ENCODE peak calls at places on chromosomes 3 and 15, in five cellular contexts. One of them, this sample, is unnamed.
A peak's percentile ranks its signal among the peaks of the same experiment; 100 is the strongest.

GRCh38 chr15:80844011-80844732 is 65.0 kb downstream of the CEMIP start:
- DNase-seq in body of pancreas: no peak
- DNase-seq in A549: no peak
- DNase-seq in uterus: no peak
- DNase-seq in Peyer's patch: no peak
- DNase-seq in this sample: no peak

GRCh38 chr15:100733088-100733487 is 130.7 kb downstream of the ASB7 start:
- DNase-seq in body of pancreas: no peak
- DNase-seq in A549: peak; percentile 36
- DNase-seq in uterus: peak; percentile 30
- DNase-seq in Peyer's patch: no peak
- DNase-seq in this sample: peak; percentile 44

GRCh38 chr15:75904241-75904631 is 558 bp downstream of the FBXO22 start:
- DNase-seq in body of pancreas: peak; percentile 28
- DNase-seq in A549: peak; percentile 59
- DNase-seq in uterus: no peak
- DNase-seq in Peyer's patch: peak; percentile 76
- DNase-seq in this sample: no peak

GRCh38 chr3:58167431-58168351 is 43.1 kb downstream of the DNASE1L3 start:
- DNase-seq in body of pancreas: peak; percentile 68
- DNase-seq in A549: peak; percentile 56
- DNase-seq in uterus: peak; percentile 69
- DNase-seq in Peyer's patch: peak; percentile 71
- DNase-seq in this sample: no peak

GRCh38 chr3:13108861-13109260 is 35.6 kb upstream of the IQSEC1 start:
- DNase-seq in body of pancreas: no peak
- DNase-seq in A549: no peak
- DNase-seq in uterus: no peak
- DNase-seq in Peyer's patch: peak; percentile 36
- DNase-seq in this sample: no peak

GRCh38 chr3:94225176-94225742 is 162.4 kb downstream of the NSUN3 start:
- DNase-seq in body of pancreas: no peak
- DNase-seq in A549: no peak
- DNase-seq in uterus: no peak
- DNase-seq in Peyer's patch: no peak
- DNase-seq in this sample: no peak

GRCh38 chr3:116939550-116939949 is 230.0 kb downstream of the TUSC7 start:
- DNase-seq in body of pancreas: peak; percentile 19
- DNase-seq in A549: no peak
- DNase-seq in uterus: no peak
- DNase-seq in Peyer's patch: no peak
- DNase-seq in this sample: no peak

GRCh38 chr3:181581651-181582050 is 130.1 kb upstream of the SOX2 start:
- DNase-seq in body of pancreas: no peak
- DNase-seq in A549: no peak
- DNase-seq in uterus: no peak
- DNase-seq in Peyer's patch: no peak
- DNase-seq in this sample: no peak

GRCh38 chr15:87702270-87702669 is 554.3 kb downstream of the NTRK3 start:
- DNase-seq in body of pancreas: no peak
- DNase-seq in A549: no peak
- DNase-seq in uterus: no peak
- DNase-seq in Peyer's patch: no peak
- DNase-seq in this sample: no peak

GRCh38 chr15:101615986-101616848 is 36.0 kb downstream of the TM2D3 start:
- DNase-seq in body of pancreas: peak; percentile 54
- DNase-seq in A549: peak; percentile 57
- DNase-seq in uterus: peak; percentile 78
- DNase-seq in Peyer's patch: no peak
- DNase-seq in this sample: peak; percentile 73

GRCh38 chr15:28942046-28942445 is 56.3 kb downstream of the APBA2 start:
- DNase-seq in body of pancreas: no peak
- DNase-seq in A549: no peak
- DNase-seq in uterus: no peak
- DNase-seq in Peyer's patch: no peak
- DNase-seq in this sample: no peak

GRCh38 chr15:51775967-51776816 is 24.8 kb downstream of the TMOD2 start:
- DNase-seq in body of pancreas: peak; percentile 67
- DNase-seq in A549: peak; percentile 77
- DNase-seq in uterus: peak; percentile 52
- DNase-seq in Peyer's patch: no peak
- DNase-seq in this sample: no peak

GRCh38 chr3:4587838-4588105 is 94.6 kb downstream of the ITPR1 start:
- DNase-seq in body of pancreas: no peak
- DNase-seq in A549: no peak
- DNase-seq in uterus: no peak
- DNase-seq in Peyer's patch: no peak
- DNase-seq in this sample: no peak

GRCh38 chr3:134381836-134382442 is 7.7 kb upstream of the AMOTL2 start:
- DNase-seq in body of pancreas: peak; percentile 84
- DNase-seq in A549: no peak
- DNase-seq in uterus: no peak
- DNase-seq in Peyer's patch: peak; percentile 70
- DNase-seq in this sample: no peak

GRCh38 chr3:82572721-82573120 is 811.3 kb upstream of the GBE1 start:
- DNase-seq in body of pancreas: no peak
- DNase-seq in A549: no peak
- DNase-seq in uterus: no peak
- DNase-seq in Peyer's patch: no peak
- DNase-seq in this sample: no peak

GRCh38 chr3:47163023-47163989 is 607 bp downstream of the SETD2 start:
- DNase-seq in body of pancreas: peak; percentile 49
- DNase-seq in A549: peak; percentile 18
- DNase-seq in uterus: peak; percentile 38
- DNase-seq in Peyer's patch: peak; percentile 77
- DNase-seq in this sample: peak; percentile 5

GRCh38 chr3:126440709-126440995 is 35.0 kb downstream of the ZXDC start:
- DNase-seq in body of pancreas: no peak
- DNase-seq in A549: no peak
- DNase-seq in uterus: peak; percentile 3
- DNase-seq in Peyer's patch: peak; percentile 27
- DNase-seq in this sample: no peak

GRCh38 chr3:75692061-75692460 is 27.9 kb downstream of the FRG2C start:
- DNase-seq in body of pancreas: no peak
- DNase-seq in A549: no peak
- DNase-seq in uterus: no peak
- DNase-seq in Peyer's patch: no peak
- DNase-seq in this sample: no peak

GRCh38 chr3:129552287-129553050 is 9.5 kb downstream of the H1-8 start:
- DNase-seq in body of pancreas: no peak
- DNase-seq in A549: no peak
- DNase-seq in uterus: no peak
- DNase-seq in Peyer's patch: no peak
- DNase-seq in this sample: no peak

GRCh38 chr3:157956850-157957249 is 149.4 kb downstream of the SHOX2 start:
- DNase-seq in body of pancreas: no peak
- DNase-seq in A549: peak; percentile 7
- DNase-seq in uterus: no peak
- DNase-seq in Peyer's patch: no peak
- DNase-seq in this sample: no peak

GRCh38 chr3:100548053-100548452 is 55.6 kb downstream of the TMEM45A start:
- DNase-seq in body of pancreas: no peak
- DNase-seq in A549: no peak
- DNase-seq in uterus: no peak
- DNase-seq in Peyer's patch: no peak
- DNase-seq in this sample: no peak

GRCh38 chr3:12981631-12982265 is 91.5 kb downstream of the IQSEC1 start:
- DNase-seq in body of pancreas: no peak
- DNase-seq in A549: no peak
- DNase-seq in uterus: no peak
- DNase-seq in Peyer's patch: no peak
- DNase-seq in this sample: no peak

GRCh38 chr3:94028093-94028837 is at the start of gene STX19:
- DNase-seq in body of pancreas: peak; percentile 81
- DNase-seq in A549: no peak
- DNase-seq in uterus: no peak
- DNase-seq in Peyer's patch: no peak
- DNase-seq in this sample: no peak

GRCh38 chr15:65646486-65646885 is 24.7 kb downstream of the SLC24A1 start:
- DNase-seq in body of pancreas: no peak
- DNase-seq in A549: no peak
- DNase-seq in uterus: no peak
- DNase-seq in Peyer's patch: no peak
- DNase-seq in this sample: no peak

GRCh38 chr3:58120075-58120812 is 90.5 kb downstream of the DNASE1L3 start:
- DNase-seq in body of pancreas: peak; percentile 86
- DNase-seq in A549: no peak
- DNase-seq in uterus: no peak
- DNase-seq in Peyer's patch: no peak
- DNase-seq in this sample: no peak

DNA sequence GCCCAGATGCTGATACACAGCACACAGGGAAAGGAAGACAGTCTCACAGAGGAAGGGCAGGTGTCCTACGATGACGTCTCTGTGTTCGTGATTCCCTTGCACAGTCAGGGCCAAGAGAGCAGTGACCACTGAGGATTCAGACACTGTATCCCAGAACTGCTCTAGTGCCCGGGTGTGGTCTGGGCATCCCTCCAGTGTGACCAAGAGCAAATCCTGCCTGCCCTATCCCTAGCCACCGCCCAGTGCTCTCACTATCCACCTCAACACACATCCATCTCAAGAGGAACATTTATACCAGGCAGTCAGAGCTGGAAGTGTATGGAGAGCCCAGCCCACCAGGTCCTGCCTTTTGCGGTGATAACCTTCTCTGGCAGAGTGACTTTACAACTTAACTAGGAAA is 4.1 kb downstream of the PPM1M start:
- DNase-seq in body of pancreas: no peak
- DNase-seq in A549: no peak
- DNase-seq in uterus: no peak
- DNase-seq in Peyer's patch: no peak
- DNase-seq in this sample: peak; percentile 25
- H3K4me1 ChIP-seq in body of pancreas: peaks cover 14% of the 10 kb centered on the region
- H3K4me1 ChIP-seq in A549: peaks cover 5% of the 10 kb centered on the region
- H3K4me1 ChIP-seq in uterus: no peaks in the 10 kb centered on the region
- H3K4me1 ChIP-seq in Peyer's patch: peaks cover 3% of the 10 kb centered on the region
- H3K4me1 ChIP-seq in this sample: peaks cover 33% of the 10 kb centered on the region

GRCh38 chr3:40971191-40972168 is 227.8 kb upstream of the CTNNB1 start:
- DNase-seq in body of pancreas: peak; percentile 86
- DNase-seq in A549: peak; percentile 94
- DNase-seq in uterus: peak; percentile 86
- DNase-seq in Peyer's patch: peak; percentile 66
- DNase-seq in this sample: peak; percentile 57
- TF ChIP-seq POLR2A in body of pancreas: no peak
- TF ChIP-seq POLR2A in A549: no peak
- TF ChIP-seq POLR2A in uterus: no peak
- TF ChIP-seq POLR2A in Peyer's patch: no peak
- TF ChIP-seq POLR2A in this sample: no peak

DNA sequence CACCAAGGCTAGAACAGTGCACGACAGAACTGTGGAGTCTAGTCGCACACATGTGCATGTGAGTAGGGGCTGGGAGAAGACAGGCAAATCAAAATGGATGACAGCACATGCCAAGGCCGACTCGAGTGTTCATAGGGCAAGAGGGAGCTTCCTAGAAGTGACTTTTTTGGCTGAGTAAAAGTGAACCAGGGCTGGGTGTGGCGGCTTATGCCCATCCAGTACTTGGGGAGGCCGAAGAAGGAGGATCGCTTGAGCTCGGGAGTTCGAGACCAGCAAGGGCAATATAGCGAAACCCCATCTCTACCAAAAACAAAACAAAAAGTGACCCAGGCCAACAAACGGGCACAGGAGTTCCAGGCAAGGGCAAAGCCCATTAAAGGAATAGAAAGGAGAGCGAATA is 90.5 kb downstream of the LRIG1 start:
- DNase-seq in body of pancreas: no peak
- DNase-seq in A549: no peak
- DNase-seq in uterus: no peak
- DNase-seq in Peyer's patch: peak; percentile 19
- DNase-seq in this sample: no peak
- H3K4me1 ChIP-seq in body of pancreas: peaks cover 15% of the 10 kb centered on the region
- H3K4me1 ChIP-seq in A549: peaks cover 4% of the 10 kb centered on the region
- H3K4me1 ChIP-seq in uterus: no peaks in the 10 kb centered on the region
- H3K4me1 ChIP-seq in Peyer's patch: no peaks in the 10 kb centered on the region
- H3K4me1 ChIP-seq in this sample: peaks cover 65% of the 10 kb centered on the region

DNA sequence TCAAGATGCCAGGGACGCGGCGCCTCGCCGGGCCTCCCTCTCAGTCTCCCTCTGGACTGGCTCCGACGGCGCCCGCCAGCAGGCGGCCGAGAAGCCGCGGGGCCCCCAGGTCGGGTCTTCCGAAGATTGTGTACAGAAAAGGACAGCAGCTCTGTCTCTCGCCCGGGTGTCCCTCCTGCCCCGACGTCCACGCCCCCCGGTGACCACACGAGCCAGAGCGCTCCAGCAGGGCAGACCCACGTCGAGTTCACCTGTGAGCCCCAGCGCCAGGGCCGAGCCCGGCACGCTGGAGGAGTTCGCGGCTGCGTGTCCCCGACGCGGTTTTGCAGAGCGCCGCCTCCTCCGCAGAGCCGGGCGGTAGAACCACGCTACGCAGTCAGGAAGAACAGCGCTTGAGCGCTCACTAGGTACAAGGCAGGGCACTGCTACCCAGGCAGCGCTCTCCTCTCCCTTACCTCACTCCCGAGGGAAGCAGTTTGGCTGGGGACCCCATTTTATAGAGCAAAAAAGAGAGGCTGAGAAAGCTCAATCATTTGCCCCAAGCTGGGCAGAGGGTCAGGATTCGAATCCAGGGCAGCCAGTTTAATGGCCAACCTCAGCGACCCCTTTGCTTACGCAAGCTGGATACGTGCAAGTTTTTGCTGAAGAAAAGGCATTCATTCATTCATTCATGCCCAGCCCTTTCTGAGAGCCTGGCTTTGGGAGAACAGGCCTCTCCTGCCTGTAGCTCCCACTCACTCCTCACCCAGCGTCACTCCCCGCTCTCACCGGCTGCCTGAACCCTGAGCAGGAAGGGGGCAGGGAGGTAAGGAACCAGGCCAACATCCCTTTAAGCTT is 3.0 kb upstream of the TLE3 start:
- DNase-seq in body of pancreas: peak; percentile 51
- DNase-seq in A549: peak; percentile 50
- DNase-seq in uterus: peak; percentile 54
- DNase-seq in Peyer's patch: peak; percentile 76
- DNase-seq in this sample: peak; percentile 66
- TF ChIP-seq POLR2A in body of pancreas: no peak
- TF ChIP-seq POLR2A in A549: no peak
- TF ChIP-seq POLR2A in uterus: no peak
- TF ChIP-seq POLR2A in Peyer's patch: no peak
- TF ChIP-seq POLR2A in this sample: no peak

GRCh38 chr3:124117486-124117885 is 125.6 kb upstream of the ROPN1 start:
- DNase-seq in body of pancreas: no peak
- DNase-seq in A549: peak; percentile 6
- DNase-seq in uterus: no peak
- DNase-seq in Peyer's patch: no peak
- DNase-seq in this sample: no peak
- H3K4me1 ChIP-seq in body of pancreas: no peaks in the 10 kb centered on the region
- H3K4me1 ChIP-seq in A549: peaks cover 29% of the 10 kb centered on the region
- H3K4me1 ChIP-seq in uterus: no peaks in the 10 kb centered on the region
- H3K4me1 ChIP-seq in Peyer's patch: no peaks in the 10 kb centered on the region
- H3K4me1 ChIP-seq in this sample: peaks cover 57% of the 10 kb centered on the region

This sample was measured in gastrocnemius medialis.